ENCODE peak calls at places on chromosomes 4 and X, in ten cellular contexts. One of them, this sample, is unnamed.
A peak's percentile ranks its signal among the peaks of the same experiment; 100 is the strongest.

GRCh38 chr4:89829470-89830138 is 7.4 kb downstream of the SNCA start:
- DNase-seq in BJ: no peak
- DNase-seq in T-cell: peak; percentile 15
- DNase-seq in retina: no peak
- DNase-seq in activated T-helper 9 cell treated with anti-CD3 and anti-CD28 coated beads, Interleukin-2, amount 50 U/mL, for 16 hours: no peak
- DNase-seq in NCI-H2171: no peak
- DNase-seq in choroid plexus epithelial cell: peak; percentile 61
- DNase-seq in T-helper 2 cell: no peak
- DNase-seq in iris pigment epithelial cell: peak; percentile 20
- DNase-seq in stimulated activated CD4-positive, alpha-beta T cell treated with anti-CD3 and anti-CD28 coated beads, TNF-alpha, amount 100 ng/mL, for 24 hours: no peak
- DNase-seq in this sample: no peak

GRCh38 chr4:76974150-76974549 is 24.6 kb downstream of the SEPTIN11 start:
- DNase-seq in activated T-helper 9 cell treated with anti-CD3 and anti-CD28 coated beads, Interleukin-2, amount 50 U/mL, for 16 hours: no peak
- DNase-seq in T-cell: no peak
- DNase-seq in NCI-H2171: no peak
- DNase-seq in choroid plexus epithelial cell: no peak
- DNase-seq in iris pigment epithelial cell: no peak
- DNase-seq in stimulated activated CD4-positive, alpha-beta T cell treated with anti-CD3 and anti-CD28 coated beads, TNF-alpha, amount 100 ng/mL, for 24 hours: no peak
- DNase-seq in BJ: no peak
- DNase-seq in retina: no peak
- DNase-seq in T-helper 2 cell: no peak
- DNase-seq in this sample: no peak

GRCh38 chr4:8280876-8281440 is 11.4 kb downstream of the HTRA3 start:
- DNase-seq in BJ: no peak
- DNase-seq in NCI-H2171: no peak
- DNase-seq in T-cell: no peak
- DNase-seq in stimulated activated CD4-positive, alpha-beta T cell treated with anti-CD3 and anti-CD28 coated beads, TNF-alpha, amount 100 ng/mL, for 24 hours: no peak
- DNase-seq in iris pigment epithelial cell: no peak
- DNase-seq in activated T-helper 9 cell treated with anti-CD3 and anti-CD28 coated beads, Interleukin-2, amount 50 U/mL, for 16 hours: no peak
- DNase-seq in choroid plexus epithelial cell: no peak
- DNase-seq in retina: no peak
- DNase-seq in T-helper 2 cell: no peak
- DNase-seq in this sample: no peak

GRCh38 chrX:108053218-108053617 is 8.4 kb downstream of the VSIG1 start:
- DNase-seq in stimulated activated CD4-positive, alpha-beta T cell treated with anti-CD3 and anti-CD28 coated beads, TNF-alpha, amount 100 ng/mL, for 24 hours: no peak
- DNase-seq in activated T-helper 9 cell treated with anti-CD3 and anti-CD28 coated beads, Interleukin-2, amount 50 U/mL, for 16 hours: no peak
- DNase-seq in choroid plexus epithelial cell: no peak
- DNase-seq in NCI-H2171: no peak
- DNase-seq in iris pigment epithelial cell: no peak
- DNase-seq in BJ: no peak
- DNase-seq in T-helper 2 cell: no peak
- DNase-seq in retina: no peak
- DNase-seq in T-cell: no peak
- DNase-seq in this sample: no peak

GRCh38 chr4:173252024-173252935 is 81.9 kb downstream of the HMGB2 start:
- DNase-seq in BJ: peak; percentile 87
- DNase-seq in T-helper 2 cell: no peak
- DNase-seq in retina: no peak
- DNase-seq in stimulated activated CD4-positive, alpha-beta T cell treated with anti-CD3 and anti-CD28 coated beads, TNF-alpha, amount 100 ng/mL, for 24 hours: no peak
- DNase-seq in choroid plexus epithelial cell: peak; percentile 100
- DNase-seq in activated T-helper 9 cell treated with anti-CD3 and anti-CD28 coated beads, Interleukin-2, amount 50 U/mL, for 16 hours: no peak
- DNase-seq in NCI-H2171: no peak
- DNase-seq in iris pigment epithelial cell: peak; percentile 100
- DNase-seq in T-cell: no peak
- DNase-seq in this sample: peak; percentile 2

GRCh38 chr4:183200453-183200852 is 101.4 kb downstream of the WWC2 start:
- DNase-seq in BJ: peak; percentile 38
- DNase-seq in T-helper 2 cell: no peak
- DNase-seq in T-cell: no peak
- DNase-seq in stimulated activated CD4-positive, alpha-beta T cell treated with anti-CD3 and anti-CD28 coated beads, TNF-alpha, amount 100 ng/mL, for 24 hours: no peak
- DNase-seq in NCI-H2171: no peak
- DNase-seq in choroid plexus epithelial cell: peak; percentile 96
- DNase-seq in retina: no peak
- DNase-seq in iris pigment epithelial cell: peak; percentile 95
- DNase-seq in activated T-helper 9 cell treated with anti-CD3 and anti-CD28 coated beads, Interleukin-2, amount 50 U/mL, for 16 hours: no peak
- DNase-seq in this sample: peak; percentile 19

GRCh38 chr4:123786955-123787354 is 390.4 kb downstream of the SPRY1 start:
- DNase-seq in choroid plexus epithelial cell: peak; percentile 50
- DNase-seq in T-helper 2 cell: no peak
- DNase-seq in BJ: no peak
- DNase-seq in activated T-helper 9 cell treated with anti-CD3 and anti-CD28 coated beads, Interleukin-2, amount 50 U/mL, for 16 hours: no peak
- DNase-seq in T-cell: no peak
- DNase-seq in stimulated activated CD4-positive, alpha-beta T cell treated with anti-CD3 and anti-CD28 coated beads, TNF-alpha, amount 100 ng/mL, for 24 hours: no peak
- DNase-seq in NCI-H2171: no peak
- DNase-seq in iris pigment epithelial cell: peak; percentile 55
- DNase-seq in retina: no peak
- DNase-seq in this sample: no peak

GRCh38 chrX:80876877-80877276 is 67.2 kb upstream of the BRWD3 start:
- DNase-seq in BJ: no peak
- DNase-seq in stimulated activated CD4-positive, alpha-beta T cell treated with anti-CD3 and anti-CD28 coated beads, TNF-alpha, amount 100 ng/mL, for 24 hours: no peak
- DNase-seq in T-cell: no peak
- DNase-seq in choroid plexus epithelial cell: peak; percentile 52
- DNase-seq in T-helper 2 cell: no peak
- DNase-seq in iris pigment epithelial cell: peak; percentile 46
- DNase-seq in activated T-helper 9 cell treated with anti-CD3 and anti-CD28 coated beads, Interleukin-2, amount 50 U/mL, for 16 hours: no peak
- DNase-seq in retina: no peak
- DNase-seq in NCI-H2171: peak; percentile 0
- DNase-seq in this sample: no peak

GRCh38 chrX:16914058-16914457 is 32.4 kb upstream of the REPS2 start:
- DNase-seq in stimulated activated CD4-positive, alpha-beta T cell treated with anti-CD3 and anti-CD28 coated beads, TNF-alpha, amount 100 ng/mL, for 24 hours: no peak
- DNase-seq in choroid plexus epithelial cell: no peak
- DNase-seq in T-helper 2 cell: no peak
- DNase-seq in activated T-helper 9 cell treated with anti-CD3 and anti-CD28 coated beads, Interleukin-2, amount 50 U/mL, for 16 hours: no peak
- DNase-seq in BJ: no peak
- DNase-seq in iris pigment epithelial cell: no peak
- DNase-seq in NCI-H2171: no peak
- DNase-seq in T-cell: no peak
- DNase-seq in retina: no peak
- DNase-seq in this sample: no peak

GRCh38 chr4:91448668-91449330 is 855.0 kb upstream of the GRID2 start:
- DNase-seq in iris pigment epithelial cell: peak; percentile 39
- DNase-seq in NCI-H2171: no peak
- DNase-seq in T-cell: no peak
- DNase-seq in BJ: no peak
- DNase-seq in activated T-helper 9 cell treated with anti-CD3 and anti-CD28 coated beads, Interleukin-2, amount 50 U/mL, for 16 hours: no peak
- DNase-seq in T-helper 2 cell: no peak
- DNase-seq in choroid plexus epithelial cell: peak; percentile 50
- DNase-seq in stimulated activated CD4-positive, alpha-beta T cell treated with anti-CD3 and anti-CD28 coated beads, TNF-alpha, amount 100 ng/mL, for 24 hours: no peak
- DNase-seq in retina: no peak
- DNase-seq in this sample: peak; percentile 9

GRCh38 chr4:76639292-76639691 is 204.3 kb downstream of the SHROOM3 start:
- DNase-seq in T-helper 2 cell: no peak
- DNase-seq in NCI-H2171: no peak
- DNase-seq in stimulated activated CD4-positive, alpha-beta T cell treated with anti-CD3 and anti-CD28 coated beads, TNF-alpha, amount 100 ng/mL, for 24 hours: no peak
- DNase-seq in choroid plexus epithelial cell: no peak
- DNase-seq in BJ: no peak
- DNase-seq in iris pigment epithelial cell: no peak
- DNase-seq in activated T-helper 9 cell treated with anti-CD3 and anti-CD28 coated beads, Interleukin-2, amount 50 U/mL, for 16 hours: no peak
- DNase-seq in retina: no peak
- DNase-seq in T-cell: no peak
- DNase-seq in this sample: no peak

GRCh38 chrX:101550362-101550761 is at the start of gene ARMCX1:
- DNase-seq in iris pigment epithelial cell: peak; percentile 71
- DNase-seq in retina: peak; percentile 82
- DNase-seq in T-cell: no peak
- DNase-seq in activated T-helper 9 cell treated with anti-CD3 and anti-CD28 coated beads, Interleukin-2, amount 50 U/mL, for 16 hours: no peak
- DNase-seq in T-helper 2 cell: no peak
- DNase-seq in NCI-H2171: no peak
- DNase-seq in stimulated activated CD4-positive, alpha-beta T cell treated with anti-CD3 and anti-CD28 coated beads, TNF-alpha, amount 100 ng/mL, for 24 hours: peak; percentile 1
- DNase-seq in choroid plexus epithelial cell: peak; percentile 80
- DNase-seq in BJ: peak; percentile 20
- DNase-seq in this sample: peak; percentile 10

GRCh38 chrX:68440438-68440837 is 7.1 kb upstream of the OPHN1 start:
- DNase-seq in NCI-H2171: no peak
- DNase-seq in activated T-helper 9 cell treated with anti-CD3 and anti-CD28 coated beads, Interleukin-2, amount 50 U/mL, for 16 hours: no peak
- DNase-seq in iris pigment epithelial cell: no peak
- DNase-seq in choroid plexus epithelial cell: no peak
- DNase-seq in T-cell: no peak
- DNase-seq in BJ: no peak
- DNase-seq in retina: no peak
- DNase-seq in T-helper 2 cell: no peak
- DNase-seq in stimulated activated CD4-positive, alpha-beta T cell treated with anti-CD3 and anti-CD28 coated beads, TNF-alpha, amount 100 ng/mL, for 24 hours: no peak
- DNase-seq in this sample: no peak

This sample was measured in T1000.